ENCODE peak calls at places on chromosomes 11 and 22, in eight cellular contexts. B is osteoblast, J is GM20000, R is AG10803, U is cardiac muscle cell, E is coronary artery, G is left lung, S is neural crest cell. O is an unnamed sample.

GRCh38 chr11:107442715-107443215 is 14.9 kb downstream of the CWF19L2 start:
- DNase-seq in B (no peak), J (no peak), R (no peak), U (no peak), E (no peak), G (no peak), S (no peak), O (no peak)

GRCh38 chr11:16879690-16880089 is 134.5 kb downstream of the PLEKHA7 start:
- DNase-seq in B (no peak), J (no peak), R (no peak), U (no peak), E (no peak), G (no peak), S (no peak), O (no peak)

GRCh38 chr11:47156951-47157350 is 19.7 kb downstream of the ARFGAP2 start:
- DNase-seq in B (no peak), J (no peak), R (no peak), U (no peak), E (no peak), G (no peak), S (no peak), O (no peak)

GRCh38 chr11:72141066-72141465 is 5.5 kb downstream of the FOLR3 start:
- DNase-seq in B (peak), J (no peak), R (peak), U (no peak), E (no peak), G (no peak), S (no peak), O (no peak)

GRCh38 chr11:41954034-41954433 is 494.6 kb upstream of the LRRC4C start:
- DNase-seq in B (no peak), J (no peak), R (peak), U (no peak), E (no peak), G (no peak), S (no peak), O (no peak)

GRCh38 chr22:34992672-34993071 is 73.3 kb upstream of the ISX start:
- DNase-seq in B (no peak), J (no peak), R (no peak), U (no peak), E (no peak), G (no peak), S (no peak), O (no peak)

GRCh38 chr11:123144707-123145106 is 50.3 kb downstream of the CLMP start:
- DNase-seq in B (no peak), J (no peak), R (no peak), U (no peak), E (no peak), G (no peak), S (no peak), O (no peak)

GRCh38 chr11:74011360-74012071 is 2.6 kb upstream of the UCP3 start:
- DNase-seq in B (peak), J (peak), R (peak), U (no peak), E (peak), G (no peak), S (no peak), O (no peak)

GRCh38 chr22:49373289-49373666 is 454.4 kb downstream of the BRD1 start:
- DNase-seq in B (no peak), J (no peak), R (no peak), U (no peak), E (peak), G (no peak), S (no peak), O (no peak)

GRCh38 chr11:10893713-10894112 is 35.9 kb upstream of the ZBED5 start:
- DNase-seq in B (peak), J (no peak), R (peak), U (no peak), E (no peak), G (no peak), S (no peak), O (no peak)
- TF ChIP-seq CTCF in B (peak), J (no peak), R (peak), U (no peak), E (peak), G (no peak), S (no peak), O (peak)

DNA sequence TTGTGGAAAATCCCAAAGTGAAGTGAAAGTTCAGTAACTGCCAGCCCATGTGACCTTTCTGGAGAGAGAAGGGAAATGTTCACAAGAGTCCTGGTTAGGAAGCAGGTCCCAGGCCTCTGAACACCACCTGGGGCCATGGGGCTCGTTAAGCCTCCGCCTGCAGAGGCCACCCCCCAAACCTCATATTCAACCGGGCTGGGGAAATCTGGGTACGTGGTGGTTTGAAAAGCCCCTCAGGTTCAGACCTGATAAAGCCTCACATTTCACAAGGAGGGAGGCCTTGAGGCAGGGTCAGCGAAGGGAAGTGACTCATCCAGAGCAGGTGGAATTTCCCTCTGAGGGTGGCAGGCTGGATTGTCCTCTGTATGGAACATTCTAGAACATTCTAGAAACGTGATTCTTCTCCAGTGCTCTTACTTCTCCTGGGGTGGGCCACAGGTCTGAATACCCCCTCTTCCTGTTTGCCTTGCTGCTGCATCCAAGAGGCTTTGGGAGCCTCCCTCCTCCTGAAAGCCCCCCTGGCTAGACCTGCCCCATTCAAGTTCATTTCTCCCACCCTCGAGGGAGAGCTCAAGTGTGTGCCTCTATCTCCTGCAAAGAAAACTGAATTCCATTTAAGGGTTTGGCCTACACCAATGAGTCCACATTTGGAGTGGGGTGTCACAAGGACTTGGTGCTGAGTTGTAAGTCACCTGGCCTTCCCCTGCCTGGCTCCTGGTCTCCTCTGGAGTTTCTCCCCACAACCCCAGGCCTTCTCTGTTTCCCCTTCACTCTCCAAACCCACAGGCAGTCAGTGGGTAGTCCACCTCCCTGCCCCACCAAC is 6.3 kb downstream of the FXYD2 start:
- DNase-seq in B (peak), J (peak), R (no peak), U (no peak), E (no peak), G (peak), S (no peak), O (no peak)
- TF ChIP-seq CTCF in B (no peak), J (no peak), R (no peak), U (no peak), E (no peak), G (peak), S (no peak), O (peak)

GRCh38 chr11:119263352-119263940 is 53.5 kb downstream of the MCAM start:
- DNase-seq in B (no peak), J (peak), R (no peak), U (no peak), E (no peak), G (no peak), S (no peak), O (no peak)
- TF ChIP-seq CTCF in B (no peak), J (no peak), R (no peak), U (no peak), E (no peak), G (no peak), S (no peak), O (no peak)

GRCh38 chr11:105923252-105923651 is 98.8 kb downstream of the MSANTD4 start:
- DNase-seq in B (no peak), J (no peak), R (no peak), U (no peak), E (no peak), G (no peak), S (no peak), O (no peak)
- TF ChIP-seq CTCF in B (no peak), J (no peak), R (no peak), U (no peak), E (no peak), G (no peak), S (no peak), O (no peak)

GRCh38 chr22:18997306-18997924 is 61.3 kb upstream of the PRODH start:
- DNase-seq in B (no peak), J (no peak), R (no peak), U (no peak), E (no peak), G (no peak), S (no peak), O (no peak)

GRCh38 chr22:18997925-18998315 is 61.8 kb upstream of the PRODH start:
- DNase-seq in B (no peak), J (no peak), R (no peak), U (no peak), E (no peak), G (no peak), S (no peak), O (no peak)

GRCh38 chr22:19001204-19001603 is 65.1 kb upstream of the PRODH start:
- DNase-seq in B (no peak), J (no peak), R (no peak), U (no peak), E (no peak), G (no peak), S (no peak), O (no peak)

GRCh38 chr22:18999416-18999815 is 63.3 kb upstream of the PRODH start:
- DNase-seq in B (peak), J (no peak), R (no peak), U (no peak), E (no peak), G (no peak), S (no peak), O (no peak)

GRCh38 chr22:18998998-18999397 is 62.9 kb upstream of the PRODH start:
- DNase-seq in B (no peak), J (no peak), R (no peak), U (peak), E (no peak), G (no peak), S (peak), O (no peak)
- TF ChIP-seq CTCF in B (peak), J (no peak), R (no peak), U (peak), E (no peak), G (no peak), S (peak), O (no peak)

DNA sequence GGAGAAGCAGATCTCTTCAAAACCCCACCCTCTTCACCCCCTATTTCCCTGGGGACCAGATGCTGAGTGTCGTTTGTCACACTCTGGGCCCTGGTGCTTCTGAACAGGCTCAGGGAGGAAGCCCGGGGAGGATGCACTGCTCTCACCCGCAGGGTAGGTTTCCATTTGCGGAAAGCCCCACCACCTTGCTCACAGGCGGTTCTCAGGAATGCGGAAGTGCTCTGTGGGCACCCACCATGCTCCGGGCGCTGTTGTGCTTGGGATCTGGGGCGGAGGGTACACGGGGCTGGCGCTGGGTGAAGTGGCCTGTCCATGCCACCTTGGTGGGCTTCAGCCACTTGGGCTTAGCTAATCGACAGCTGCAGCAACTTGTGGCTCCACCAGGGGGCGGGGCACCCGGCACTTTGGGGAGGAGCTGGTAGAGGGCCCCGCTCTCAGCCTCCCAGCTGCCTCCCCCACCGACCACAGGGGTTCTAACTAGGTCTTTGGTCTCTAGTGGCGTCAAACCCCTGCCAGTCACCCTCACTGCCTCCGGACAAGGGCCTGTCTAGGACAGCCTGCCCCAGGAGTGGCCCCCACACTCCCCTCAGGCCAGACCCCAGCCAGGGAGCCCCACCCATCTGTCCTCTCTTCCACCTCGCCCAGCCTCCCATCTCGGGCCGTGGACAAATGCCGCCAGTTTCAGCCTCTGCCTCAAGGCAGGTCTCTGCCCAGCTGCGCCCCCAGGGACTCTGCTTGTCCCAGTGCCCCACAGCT is 7.4 kb downstream of the NDUFV1 start:
- DNase-seq in B (peak), J (peak), R (peak), U (peak), E (peak), G (peak), S (peak), O (peak)
- TF ChIP-seq CTCF in B (peak), J (peak), R (peak), U (peak), E (no peak), G (peak), S (peak), O (peak)

GRCh38 chr11:2885017-2885675 is 429 bp downstream of the CDKN1C start:
- DNase-seq in B (no peak), J (peak), R (peak), U (peak), E (no peak), G (peak), S (peak), O (peak)
- TF ChIP-seq CTCF in B (no peak), J (peak), R (peak), U (peak), E (no peak), G (no peak), S (peak), O (peak)

DNA sequence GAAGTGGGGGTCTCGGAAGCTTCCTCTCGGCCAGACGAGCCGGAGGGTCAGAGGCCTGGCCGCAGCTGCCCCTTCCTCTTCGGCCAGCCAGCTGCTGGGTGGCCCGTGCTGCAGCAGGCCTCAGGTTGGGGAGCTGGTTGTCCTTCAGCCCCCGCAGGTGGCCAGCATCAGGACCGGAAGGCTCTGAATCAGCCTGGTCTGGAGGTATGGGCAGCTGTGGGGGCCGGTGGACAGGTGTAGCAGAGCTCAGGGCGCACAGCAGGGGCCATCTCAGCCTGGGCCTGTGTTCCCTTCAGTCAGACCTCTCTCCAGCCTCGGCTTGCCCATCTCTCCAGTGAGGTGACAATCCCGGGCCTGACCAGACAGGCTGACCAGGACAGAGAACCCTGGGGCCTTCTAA is 13.9 kb upstream of the TBX1 start:
- DNase-seq in B (no peak), J (no peak), R (no peak), U (no peak), E (no peak), G (no peak), S (no peak), O (no peak)
- TF ChIP-seq CTCF in B (no peak), J (no peak), R (no peak), U (no peak), E (no peak), G (no peak), S (no peak), O (no peak)

GRCh38 chr11:67261635-67261941 is 4.7 kb upstream of the GRK2 start:
- DNase-seq in B (no peak), J (no peak), R (no peak), U (no peak), E (no peak), G (no peak), S (no peak), O (no peak)
- TF ChIP-seq CTCF in B (no peak), J (no peak), R (peak), U (peak), E (no peak), G (no peak), S (peak), O (no peak)

DNA sequence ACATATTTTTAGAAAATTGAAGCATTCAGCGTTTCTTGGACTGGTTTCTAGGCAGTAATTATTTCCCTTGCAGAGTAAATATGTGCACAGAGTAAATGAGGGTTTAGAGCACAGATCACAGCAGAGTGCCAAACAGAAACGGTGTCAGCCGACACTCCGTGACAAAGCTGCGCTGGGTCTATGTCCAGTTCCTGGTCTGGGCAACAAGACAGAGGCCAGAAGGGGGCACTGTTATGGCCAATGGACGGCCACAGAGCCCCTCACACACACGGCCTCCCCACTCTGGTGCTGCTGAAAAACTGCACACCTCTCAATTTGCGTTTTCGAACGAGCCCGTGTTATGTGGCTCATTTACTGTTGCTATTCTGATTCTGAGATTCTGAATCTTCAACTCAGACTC is 180.7 kb downstream of the MPPED1 start:
- DNase-seq in B (no peak), J (no peak), R (no peak), U (peak), E (no peak), G (no peak), S (peak), O (no peak)
- TF ChIP-seq CTCF in B (peak), J (no peak), R (peak), U (no peak), E (no peak), G (no peak), S (peak), O (peak)